ENCODE peak calls at places on chromosomes 12 and 14, in six cellular contexts. One of them, this sample, is unnamed.

GRCh38 chr12:91871751-91872150 is 273.9 kb downstream of the BTG1 start:
- DNase-seq in transverse colon: no peak
- DNase-seq in CD8-positive, alpha-beta T cell: no peak
- DNase-seq in psoas muscle: no peak
- DNase-seq in lung: no peak
- DNase-seq in astrocyte: no peak
- DNase-seq in this sample: no peak

GRCh38 chr12:55034218-55034617 is 14.4 kb downstream of the NEUROD4 start:
- DNase-seq in transverse colon: no peak
- DNase-seq in CD8-positive, alpha-beta T cell: no peak
- DNase-seq in psoas muscle: no peak
- DNase-seq in lung: no peak
- DNase-seq in astrocyte: no peak
- DNase-seq in this sample: no peak

GRCh38 chr14:66440806-66441205 is 45.4 kb upstream of the CCDC196 start:
- DNase-seq in transverse colon: no peak
- DNase-seq in CD8-positive, alpha-beta T cell: no peak
- DNase-seq in psoas muscle: no peak
- DNase-seq in lung: no peak
- DNase-seq in astrocyte: no peak
- DNase-seq in this sample: no peak

GRCh38 chr14:32764131-32764530 is 174.5 kb upstream of the NPAS3 start:
- DNase-seq in transverse colon: no peak
- DNase-seq in CD8-positive, alpha-beta T cell: no peak
- DNase-seq in psoas muscle: no peak
- DNase-seq in lung: no peak
- DNase-seq in astrocyte: peak
- DNase-seq in this sample: no peak

GRCh38 chr12:88111074-88111652 is 30.7 kb downstream of the CEP290 start:
- DNase-seq in transverse colon: no peak
- DNase-seq in CD8-positive, alpha-beta T cell: no peak
- DNase-seq in psoas muscle: no peak
- DNase-seq in lung: no peak
- DNase-seq in astrocyte: peak
- DNase-seq in this sample: no peak

GRCh38 chr14:97410667-97411286 is 613.6 kb downstream of the VRK1 start:
- DNase-seq in transverse colon: no peak
- DNase-seq in CD8-positive, alpha-beta T cell: no peak
- DNase-seq in psoas muscle: no peak
- DNase-seq in lung: no peak
- DNase-seq in astrocyte: no peak
- DNase-seq in this sample: no peak

GRCh38 chr14:94103554-94104165 is 6.9 kb upstream of the IFI27 start:
- DNase-seq in transverse colon: no peak
- DNase-seq in CD8-positive, alpha-beta T cell: no peak
- DNase-seq in psoas muscle: no peak
- DNase-seq in lung: no peak
- DNase-seq in astrocyte: peak
- DNase-seq in this sample: no peak

GRCh38 chr14:94144765-94145164 is 15.4 kb upstream of the IFI27L2 start:
- DNase-seq in transverse colon: no peak
- DNase-seq in CD8-positive, alpha-beta T cell: no peak
- DNase-seq in psoas muscle: no peak
- DNase-seq in lung: no peak
- DNase-seq in astrocyte: no peak
- DNase-seq in this sample: no peak

GRCh38 chr14:72892103-72892878 is 1.6 kb downstream of the DPF3 start:
- DNase-seq in transverse colon: peak
- DNase-seq in CD8-positive, alpha-beta T cell: no peak
- DNase-seq in psoas muscle: no peak
- DNase-seq in lung: no peak
- DNase-seq in astrocyte: peak
- DNase-seq in this sample: peak

GRCh38 chr12:103858953-103859601 is 18.0 kb upstream of the NT5DC3 start:
- DNase-seq in transverse colon: peak
- DNase-seq in CD8-positive, alpha-beta T cell: no peak
- DNase-seq in psoas muscle: peak
- DNase-seq in lung: peak
- DNase-seq in astrocyte: peak
- DNase-seq in this sample: no peak

GRCh38 chr12:29546000-29546399 is 48.5 kb upstream of the OVCH1 start:
- DNase-seq in transverse colon: no peak
- DNase-seq in CD8-positive, alpha-beta T cell: no peak
- DNase-seq in psoas muscle: peak
- DNase-seq in lung: no peak
- DNase-seq in astrocyte: no peak
- DNase-seq in this sample: no peak

GRCh38 chr12:94735985-94736384 is 85.6 kb upstream of the TMCC3 start:
- DNase-seq in transverse colon: no peak
- DNase-seq in CD8-positive, alpha-beta T cell: no peak
- DNase-seq in psoas muscle: no peak
- DNase-seq in lung: no peak
- DNase-seq in astrocyte: no peak
- DNase-seq in this sample: no peak

GRCh38 chr12:108356902-108357806 is 18.0 kb upstream of the CMKLR1 start:
- DNase-seq in transverse colon: no peak
- DNase-seq in CD8-positive, alpha-beta T cell: no peak
- DNase-seq in psoas muscle: no peak
- DNase-seq in lung: no peak
- DNase-seq in astrocyte: no peak
- DNase-seq in this sample: no peak

GRCh38 chr14:104400355-104400754 is 179.2 kb upstream of the C14orf180 start:
- DNase-seq in transverse colon: no peak
- DNase-seq in CD8-positive, alpha-beta T cell: no peak
- DNase-seq in psoas muscle: no peak
- DNase-seq in lung: peak
- DNase-seq in astrocyte: no peak
- DNase-seq in this sample: no peak

GRCh38 chr14:104398656-104399055 is 180.9 kb upstream of the C14orf180 start:
- DNase-seq in transverse colon: no peak
- DNase-seq in CD8-positive, alpha-beta T cell: no peak
- DNase-seq in psoas muscle: no peak
- DNase-seq in lung: peak
- DNase-seq in astrocyte: no peak
- DNase-seq in this sample: no peak

GRCh38 chr14:104401785-104402184 is 177.8 kb upstream of the C14orf180 start:
- DNase-seq in transverse colon: no peak
- DNase-seq in CD8-positive, alpha-beta T cell: no peak
- DNase-seq in psoas muscle: no peak
- DNase-seq in lung: peak
- DNase-seq in astrocyte: no peak
- DNase-seq in this sample: no peak

GRCh38 chr14:104397956-104398355 is 181.6 kb upstream of the C14orf180 start:
- DNase-seq in transverse colon: no peak
- DNase-seq in CD8-positive, alpha-beta T cell: no peak
- DNase-seq in psoas muscle: no peak
- DNase-seq in lung: no peak
- DNase-seq in astrocyte: no peak
- DNase-seq in this sample: no peak

DNA sequence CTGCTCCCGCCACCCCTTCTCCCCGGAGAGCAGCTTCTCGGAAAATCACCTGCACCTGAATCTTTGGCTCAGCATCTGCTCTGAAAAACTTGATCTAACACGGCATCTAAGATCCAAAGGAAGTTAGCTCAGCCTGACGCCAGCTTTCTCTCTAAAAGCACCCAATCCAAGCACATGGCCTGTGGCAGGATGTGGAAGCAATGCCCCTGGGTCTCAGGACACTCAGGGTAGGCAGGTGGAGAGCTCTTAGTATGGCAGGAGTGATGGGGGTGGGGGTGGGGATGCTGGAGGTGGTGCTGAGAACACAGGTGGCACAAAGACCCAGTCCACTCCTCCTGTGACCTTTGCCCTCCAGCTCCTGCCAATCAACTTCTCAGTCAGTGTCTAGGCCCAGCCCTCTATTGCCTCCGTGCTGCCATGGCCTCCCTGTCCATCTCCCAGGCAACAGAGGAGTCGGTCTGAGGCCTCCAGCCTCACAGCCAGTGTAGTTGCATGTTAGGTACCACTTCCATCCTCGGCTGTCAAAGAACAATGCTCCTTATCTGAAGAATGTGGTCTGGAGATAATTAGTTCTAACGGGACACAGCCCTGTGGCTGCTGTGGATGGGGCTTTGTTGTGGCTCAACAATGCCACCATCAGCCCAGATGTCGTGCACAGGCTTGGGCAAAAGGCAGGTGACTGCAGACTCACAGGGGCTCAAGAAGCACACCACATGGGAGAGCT is 180.0 kb upstream of the C14orf180 start:
- DNase-seq in transverse colon: no peak
- DNase-seq in CD8-positive, alpha-beta T cell: no peak
- DNase-seq in psoas muscle: no peak
- DNase-seq in lung: peak
- DNase-seq in astrocyte: no peak
- DNase-seq in this sample: peak
- H3K27ac ChIP-seq in transverse colon: no peak
- H3K27ac ChIP-seq in CD8-positive, alpha-beta T cell: no peak
- H3K27ac ChIP-seq in psoas muscle: no peak
- H3K27ac ChIP-seq in lung: no peak
- H3K27ac ChIP-seq in astrocyte: no peak
- H3K27ac ChIP-seq in this sample: no peak

DNA sequence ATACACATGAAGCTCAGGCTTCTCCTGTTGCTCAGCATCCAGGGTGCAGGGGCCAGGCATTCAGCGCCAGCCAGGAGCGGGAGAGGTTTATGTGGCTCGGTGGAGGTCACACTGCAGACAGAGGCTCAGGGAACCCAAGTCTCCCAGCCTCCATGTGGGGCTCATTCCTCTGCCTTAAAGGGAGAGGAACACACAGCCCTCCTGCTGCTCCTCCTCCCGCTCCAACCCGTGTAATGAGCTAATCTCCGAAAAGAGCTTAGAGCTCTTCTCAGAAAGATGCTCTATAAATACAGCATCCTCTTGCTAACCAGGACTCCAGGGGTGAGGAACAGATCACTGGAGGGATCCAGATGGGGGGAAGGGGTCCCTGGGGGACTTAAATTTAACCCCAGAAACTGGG is 28.1 kb downstream of the FGF6 start:
- DNase-seq in transverse colon: no peak
- DNase-seq in CD8-positive, alpha-beta T cell: no peak
- DNase-seq in psoas muscle: no peak
- DNase-seq in lung: no peak
- DNase-seq in astrocyte: no peak
- DNase-seq in this sample: no peak
- H3K27ac ChIP-seq in transverse colon: peak
- H3K27ac ChIP-seq in CD8-positive, alpha-beta T cell: no peak
- H3K27ac ChIP-seq in psoas muscle: no peak
- H3K27ac ChIP-seq in lung: no peak
- H3K27ac ChIP-seq in astrocyte: no peak
- H3K27ac ChIP-seq in this sample: no peak

GRCh38 chr12:48880647-48881046 is 15.0 kb upstream of the RND1 start:
- DNase-seq in transverse colon: no peak
- DNase-seq in CD8-positive, alpha-beta T cell: no peak
- DNase-seq in psoas muscle: no peak
- DNase-seq in lung: no peak
- DNase-seq in astrocyte: no peak
- DNase-seq in this sample: no peak

GRCh38 chr12:48881652-48882324 is 16.1 kb upstream of the RND1 start:
- DNase-seq in transverse colon: no peak
- DNase-seq in CD8-positive, alpha-beta T cell: no peak
- DNase-seq in psoas muscle: no peak
- DNase-seq in lung: no peak
- DNase-seq in astrocyte: no peak
- DNase-seq in this sample: no peak

GRCh38 chr12:48882972-48883304 is 17.3 kb upstream of the RND1 start:
- DNase-seq in transverse colon: no peak
- DNase-seq in CD8-positive, alpha-beta T cell: no peak
- DNase-seq in psoas muscle: no peak
- DNase-seq in lung: no peak
- DNase-seq in astrocyte: no peak
- DNase-seq in this sample: no peak

GRCh38 chr12:48883305-48884171 is 17.9 kb upstream of the RND1 start:
- DNase-seq in transverse colon: no peak
- DNase-seq in CD8-positive, alpha-beta T cell: no peak
- DNase-seq in psoas muscle: no peak
- DNase-seq in lung: no peak
- DNase-seq in astrocyte: no peak
- DNase-seq in this sample: peak

DNA sequence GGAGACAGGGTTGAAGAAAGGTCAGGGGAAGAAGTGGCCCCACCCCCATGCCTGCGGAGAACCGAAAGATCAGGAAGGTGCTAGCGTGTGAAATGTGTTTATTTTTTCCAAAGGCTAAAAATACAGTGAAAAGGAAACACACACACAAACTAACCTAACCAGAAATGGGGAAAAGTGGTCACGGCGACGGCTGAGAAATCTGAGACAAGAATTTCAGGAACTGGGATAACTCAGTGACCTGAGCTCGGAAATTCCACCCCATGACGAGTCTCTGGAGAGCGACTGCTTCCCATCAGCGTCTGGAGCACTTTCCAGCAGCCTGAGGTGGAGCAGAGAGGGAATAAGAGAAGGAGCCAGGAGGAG is 16.6 kb upstream of the RND1 start:
- DNase-seq in transverse colon: no peak
- DNase-seq in CD8-positive, alpha-beta T cell: no peak
- DNase-seq in psoas muscle: no peak
- DNase-seq in lung: peak
- DNase-seq in astrocyte: peak
- DNase-seq in this sample: no peak
- H3K27ac ChIP-seq in transverse colon: peak
- H3K27ac ChIP-seq in CD8-positive, alpha-beta T cell: no peak
- H3K27ac ChIP-seq in psoas muscle: no peak
- H3K27ac ChIP-seq in lung: no peak
- H3K27ac ChIP-seq in astrocyte: peak
- H3K27ac ChIP-seq in this sample: no peak

GRCh38 chr14:68969278-68969677 is 9.8 kb downstream of the ACTN1 start:
- DNase-seq in transverse colon: no peak
- DNase-seq in CD8-positive, alpha-beta T cell: no peak
- DNase-seq in psoas muscle: no peak
- DNase-seq in lung: no peak
- DNase-seq in astrocyte: no peak
- DNase-seq in this sample: no peak

GRCh38 chr14:68967459-68967940 is 11.6 kb downstream of the ACTN1 start:
- DNase-seq in transverse colon: no peak
- DNase-seq in CD8-positive, alpha-beta T cell: no peak
- DNase-seq in psoas muscle: no peak
- DNase-seq in lung: no peak
- DNase-seq in astrocyte: no peak
- DNase-seq in this sample: no peak

GRCh38 chr14:68968721-68969120 is 10.4 kb downstream of the ACTN1 start:
- DNase-seq in transverse colon: no peak
- DNase-seq in CD8-positive, alpha-beta T cell: no peak
- DNase-seq in psoas muscle: no peak
- DNase-seq in lung: no peak
- DNase-seq in astrocyte: no peak
- DNase-seq in this sample: peak

GRCh38 chr14:68966872-68967301 is 12.2 kb downstream of the ACTN1 start:
- DNase-seq in transverse colon: no peak
- DNase-seq in CD8-positive, alpha-beta T cell: no peak
- DNase-seq in psoas muscle: no peak
- DNase-seq in lung: no peak
- DNase-seq in astrocyte: no peak
- DNase-seq in this sample: no peak

DNA sequence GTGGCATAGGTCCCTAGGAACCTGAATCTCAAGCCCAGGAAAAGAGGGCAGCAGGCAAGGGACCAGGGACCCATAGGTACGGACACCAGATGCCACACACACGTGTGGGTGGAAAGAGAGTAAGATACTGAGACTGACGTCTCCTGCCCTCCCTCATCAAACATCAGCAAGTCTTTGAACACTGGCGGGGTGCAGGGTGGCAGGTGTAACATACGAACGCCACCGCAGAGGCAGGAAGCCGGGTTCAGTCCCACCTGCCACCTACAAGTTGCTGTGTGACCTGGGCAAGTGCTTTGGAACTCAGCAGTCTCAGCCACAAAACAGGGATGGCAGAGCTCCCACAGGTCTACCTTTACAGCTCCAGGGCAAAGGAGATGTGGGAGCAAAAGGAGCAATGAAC is 11.1 kb downstream of the ACTN1 start:
- DNase-seq in transverse colon: no peak
- DNase-seq in CD8-positive, alpha-beta T cell: peak
- DNase-seq in psoas muscle: no peak
- DNase-seq in lung: no peak
- DNase-seq in astrocyte: no peak
- DNase-seq in this sample: no peak
- H3K27ac ChIP-seq in transverse colon: peak
- H3K27ac ChIP-seq in CD8-positive, alpha-beta T cell: peak
- H3K27ac ChIP-seq in psoas muscle: no peak
- H3K27ac ChIP-seq in lung: no peak
- H3K27ac ChIP-seq in astrocyte: no peak
- H3K27ac ChIP-seq in this sample: no peak

This sample was measured in pancreas.